ENCODE peak calls at places on chromosome 9, in eight cellular contexts. P is fibroblast of the aortic adventitia; V is A549; M is neural crest cell; J is stimulated activated CD4-positive, alpha-beta T cell treated with anti-CD3 and anti-CD28 coated beads, Interleukin-1b, Interleukin-23, amount 100 ng/mL, for 4 hours; W is endodermal cell; K is activated CD4-positive, alpha-beta T cell treated with anti-CD3 and anti-CD28 coated beads, Interleukin-2, amount 50 U/mL, for 1 hour; N is NCI-H2107. X is an unnamed sample.

GRCh38 chr9:69945671-69946141 is 97.9 kb upstream of the MAMDC2 start:
- DNase-seq in P (peak), V (no peak), M (no peak), J (no peak), W (no peak), K (no peak), N (no peak), X (no peak)

GRCh38 chr9:127075592-127076380 is 46.6 kb downstream of the ANGPTL2 start:
- DNase-seq in P (no peak), V (no peak), M (no peak), J (no peak), W (no peak), K (no peak), N (no peak), X (no peak)

GRCh38 chr9:16413509-16414016 is 456.9 kb downstream of the BNC2 start:
- DNase-seq in P (peak), V (peak), M (no peak), J (no peak), W (no peak), K (no peak), N (no peak), X (no peak)

GRCh38 chr9:133135193-133135745 is 14.2 kb upstream of the RALGDS start:
- DNase-seq in P (peak), V (peak), M (no peak), J (no peak), W (no peak), K (peak), N (no peak), X (peak)

GRCh38 chr9:117374076-117374740 is 40.6 kb downstream of the ASTN2 start:
- DNase-seq in P (no peak), V (no peak), M (no peak), J (no peak), W (no peak), K (no peak), N (no peak), X (no peak)

GRCh38 chr9:110081395-110081794 is 126.6 kb downstream of the C9orf152 start:
- DNase-seq in P (peak), V (no peak), M (no peak), J (no peak), W (no peak), K (no peak), N (no peak), X (no peak)

GRCh38 chr9:99822596-99823391 is 1.1 kb downstream of the NR4A3 start:
- DNase-seq in P (peak), V (peak), M (peak), J (no peak), W (peak), K (peak), N (no peak), X (no peak)

GRCh38 chr9:105306533-105307140 is 62.2 kb downstream of the SLC44A1 start:
- DNase-seq in P (no peak), V (no peak), M (no peak), J (no peak), W (no peak), K (no peak), N (no peak), X (no peak)

GRCh38 chr9:35563791-35564197 is 41.3 kb upstream of the TESK1 start:
- DNase-seq in P (no peak), V (no peak), M (peak), J (no peak), W (peak), K (no peak), N (no peak), X (no peak)

GRCh38 chr9:135926402-135927194 is 19.3 kb upstream of the CAMSAP1 start:
- DNase-seq in P (peak), V (peak), M (peak), J (no peak), W (no peak), K (peak), N (no peak), X (no peak)

GRCh38 chr9:35423499-35423898 is 66.4 kb upstream of the RUSC2 start:
- DNase-seq in P (no peak), V (no peak), M (no peak), J (no peak), W (no peak), K (no peak), N (no peak), X (no peak)

GRCh38 chr9:93684806-93685553 is 108.6 kb downstream of the PHF2 start:
- DNase-seq in P (peak), V (no peak), M (no peak), J (no peak), W (peak), K (no peak), N (no peak), X (no peak)

GRCh38 chr9:136760424-136760823 is 2.4 kb upstream of the LCN8 start:
- DNase-seq in P (no peak), V (no peak), M (no peak), J (no peak), W (no peak), K (no peak), N (no peak), X (no peak)

GRCh38 chr9:82489579-82489915 is 501.0 kb downstream of the SPATA31D1 start:
- DNase-seq in P (peak), V (no peak), M (no peak), J (no peak), W (no peak), K (no peak), N (no peak), X (no peak)

GRCh38 chr9:2125909-2126308 is 110.8 kb downstream of the SMARCA2 start:
- DNase-seq in P (no peak), V (no peak), M (no peak), J (no peak), W (no peak), K (no peak), N (no peak), X (no peak)

GRCh38 chr9:134496413-134497282 is 145.0 kb upstream of the COL5A1 start:
- DNase-seq in P (peak), V (no peak), M (no peak), J (no peak), W (no peak), K (no peak), N (no peak), X (no peak)

GRCh38 chr9:128607642-128608350 is 48.9 kb downstream of the DYNC2I2 start:
- DNase-seq in P (peak), V (no peak), M (no peak), J (no peak), W (no peak), K (no peak), N (peak), X (peak)

GRCh38 chr9:12846035-12846434 is 71.2 kb downstream of the LURAP1L start:
- DNase-seq in P (peak), V (no peak), M (no peak), J (no peak), W (no peak), K (no peak), N (no peak), X (no peak)

GRCh38 chr9:134198771-134199170 is 34.4 kb upstream of the RNU6ATAC start:
- DNase-seq in P (no peak), V (no peak), M (no peak), J (no peak), W (peak), K (no peak), N (no peak), X (no peak)

GRCh38 chr9:128833696-128834095 is 4.1 kb upstream of the SPOUT1 start:
- DNase-seq in P (no peak), V (no peak), M (no peak), J (no peak), W (no peak), K (no peak), N (no peak), X (no peak)

GRCh38 chr9:72315089-72315509 is 49.9 kb downstream of the ZFAND5 start:
- DNase-seq in P (peak), V (peak), M (no peak), J (no peak), W (peak), K (no peak), N (no peak), X (peak)

GRCh38 chr9:34611251-34611810 is 566 bp downstream of the RPP25L start:
- DNase-seq in P (no peak), V (no peak), M (no peak), J (no peak), W (no peak), K (no peak), N (no peak), X (no peak)

GRCh38 chr9:137372693-137373610 is 50.0 kb downstream of the EXD3 start:
- DNase-seq in P (no peak), V (no peak), M (no peak), J (no peak), W (no peak), K (no peak), N (no peak), X (no peak)

GRCh38 chr9:84615574-84615973 is 54.0 kb upstream of the NTRK2 start:
- DNase-seq in P (no peak), V (no peak), M (no peak), J (no peak), W (peak), K (no peak), N (no peak), X (no peak)

GRCh38 chr9:530681-531080 is 310.8 kb upstream of the DMRT1 start:
- DNase-seq in P (peak), V (no peak), M (no peak), J (no peak), W (no peak), K (no peak), N (no peak), X (no peak)

GRCh38 chr9:135887585-135888050 is 19.7 kb downstream of the CAMSAP1 start:
- DNase-seq in P (no peak), V (no peak), M (no peak), J (peak), W (peak), K (peak), N (no peak), X (no peak)

GRCh38 chr9:114507726-114508125 is 2.5 kb upstream of the WHRN start:
- DNase-seq in P (peak), V (no peak), M (no peak), J (no peak), W (no peak), K (no peak), N (no peak), X (no peak)